ENCODE peak calls at places on chromosomes 6 and 20, in four cellular contexts. I is PC-3, D is body of pancreas, J is AG04450. G is an unnamed sample.

GRCh38 chr6:9896806-9897205 is 518.1 kb downstream of the TFAP2A start:
- DNase-seq in I (no peak), D (no peak), J (no peak), G (no peak)

GRCh38 chr6:30813623-30814136 is 69.3 kb upstream of the IER3 start:
- DNase-seq in I (peak), D (no peak), J (no peak), G (no peak)

GRCh38 chr20:50415516-50416268 is 94.5 kb upstream of the PTPN1 start:
- DNase-seq in I (peak), D (peak), J (no peak), G (no peak)

GRCh38 chr20:33694666-33695065 is 8.5 kb upstream of the E2F1 start:
- DNase-seq in I (no peak), D (no peak), J (no peak), G (no peak)

GRCh38 chr6:29011276-29011734 is 6.2 kb upstream of the ZNF311 start:
- DNase-seq in I (peak), D (peak), J (no peak), G (no peak)

GRCh38 chr6:34745277-34746103 is 11.8 kb upstream of the SNRPC start:
- DNase-seq in I (peak), D (peak), J (peak), G (peak)

GRCh38 chr20:2703716-2704475 is 11.3 kb downstream of the EBF4 start:
- DNase-seq in I (no peak), D (no peak), J (no peak), G (no peak)

GRCh38 chr20:49452011-49452482 is 30.4 kb downstream of the KCNB1 start:
- DNase-seq in I (peak), D (peak), J (no peak), G (no peak)

GRCh38 chr20:41155267-41155666 is 17.9 kb downstream of the PLCG1 start:
- DNase-seq in I (no peak), D (no peak), J (no peak), G (no peak)

GRCh38 chr6:63904844-63905243 is 269.2 kb downstream of the PHF3 start:
- DNase-seq in I (peak), D (no peak), J (no peak), G (peak)

GRCh38 chr20:56350842-56351241 is 7.9 kb upstream of the FAM210B start:
- DNase-seq in I (no peak), D (no peak), J (no peak), G (no peak)

GRCh38 chr20:48139262-48140041 is 354.2 kb upstream of the SULF2 start:
- DNase-seq in I (peak), D (no peak), J (no peak), G (peak)

GRCh38 chr20:61562897-61563504 is 310.9 kb downstream of the CDH4 start:
- DNase-seq in I (no peak), D (no peak), J (no peak), G (no peak)

GRCh38 chr6:105091140-105091829 is 88.5 kb downstream of the POPDC3 start:
- DNase-seq in I (no peak), D (no peak), J (no peak), G (no peak)

GRCh38 chr6:34671801-34672656 is 24.5 kb downstream of the ILRUN start:
- DNase-seq in I (peak), D (no peak), J (no peak), G (no peak)

GRCh38 chr20:36591854-36592641 is 13.5 kb upstream of the RAB5IF start:
- DNase-seq in I (peak), D (peak), J (no peak), G (no peak)

GRCh38 chr6:70413829-70414494 is 654 bp downstream of the FAM135A start:
- DNase-seq in I (peak), D (no peak), J (no peak), G (no peak)

GRCh38 chr20:50312682-50313187 is 122.1 kb downstream of the CEBPB start:
- DNase-seq in I (peak), D (peak), J (no peak), G (peak)

GRCh38 chr6:137866200-137866913 is 702 bp upstream of the TNFAIP3 start:
- DNase-seq in I (peak), D (no peak), J (no peak), G (no peak)

GRCh38 chr6:16547586-16547985 is 213.7 kb downstream of the ATXN1 start:
- DNase-seq in I (no peak), D (no peak), J (no peak), G (no peak)

GRCh38 chr6:149842331-149842730 is 21.8 kb downstream of the LRP11 start:
- DNase-seq in I (no peak), D (no peak), J (no peak), G (no peak)

GRCh38 chr20:7285918-7286556 is 518.6 kb downstream of the BMP2 start:
- DNase-seq in I (peak), D (peak), J (peak), G (peak)

GRCh38 chr6:11431455-11431937 is 106.1 kb upstream of the TMEM170B start:
- DNase-seq in I (no peak), D (no peak), J (no peak), G (no peak)

GRCh38 chr6:6746970-6747338 is 158.4 kb downstream of the LY86 start:
- DNase-seq in I (no peak), D (no peak), J (no peak), G (no peak)

GRCh38 chr6:6748001-6748400 is 159.5 kb downstream of the LY86 start:
- DNase-seq in I (no peak), D (no peak), J (no peak), G (no peak)

GRCh38 chr6:6746334-6746969 is 157.9 kb downstream of the LY86 start:
- DNase-seq in I (no peak), D (no peak), J (no peak), G (no peak)

GRCh38 chr6:6749791-6750434 is 161.4 kb downstream of the LY86 start:
- DNase-seq in I (peak), D (no peak), J (peak), G (no peak)

GRCh38 chr6:6747371-6747770 is 158.9 kb downstream of the LY86 start:
- DNase-seq in I (no peak), D (no peak), J (no peak), G (no peak)
- H3K4me3 ChIP-seq in I (no peak), D (no peak), J (no peak), G (no peak)

DNA sequence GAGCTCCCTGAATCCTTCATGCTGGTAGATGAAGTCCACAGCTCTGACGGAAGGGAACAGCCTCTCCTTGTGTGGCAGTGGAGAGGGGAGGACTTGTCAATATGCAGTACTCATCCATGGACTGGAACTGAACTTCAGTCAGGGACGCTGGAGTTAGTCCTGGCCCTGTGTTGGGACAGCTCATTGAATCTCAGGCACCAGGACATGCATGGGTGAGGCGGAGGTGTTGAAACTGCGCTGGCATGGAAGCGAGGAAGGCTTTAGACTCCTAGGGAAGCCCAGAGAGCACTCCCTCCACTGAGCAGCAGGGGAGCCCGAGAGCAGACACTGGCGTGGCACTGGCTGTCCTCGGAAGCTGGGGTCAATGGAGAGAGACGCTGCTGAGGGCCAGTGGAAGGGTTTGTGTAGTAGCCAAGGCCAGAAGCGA is 161.3 kb upstream of the GGTLC1 start:
- DNase-seq in I (peak), D (peak), J (no peak), G (no peak)
- TF ChIP-seq CTCF in I (peak), D (peak), J (peak), G (peak)

DNA sequence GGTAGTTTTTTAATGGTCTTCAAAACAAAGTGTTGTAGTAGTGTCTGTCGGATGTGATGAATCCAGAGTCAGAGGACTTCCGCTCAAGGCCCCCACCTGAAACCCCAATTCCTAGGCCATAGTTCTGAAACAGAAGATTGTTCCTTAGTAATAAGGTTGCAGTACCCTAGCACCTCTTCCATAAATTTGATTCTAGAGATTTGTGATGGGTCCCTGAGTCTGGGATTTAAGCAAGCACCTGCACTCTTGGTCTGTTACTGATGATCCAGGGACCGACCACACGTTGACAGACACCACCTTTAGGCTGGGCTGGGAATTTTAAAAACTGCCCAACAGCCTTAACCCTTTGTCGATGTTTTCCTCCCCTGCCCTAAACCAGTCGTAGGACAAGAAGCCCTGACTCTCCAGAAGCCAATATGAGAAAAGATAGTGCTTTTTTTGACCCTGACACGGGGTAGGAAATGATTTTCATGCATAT is 1.2 kb downstream of the KCTD20 start:
- DNase-seq in I (peak), D (no peak), J (no peak), G (no peak)
- H3K4me3 ChIP-seq in I (peak), D (peak), J (peak), G (peak)

GRCh38 chr6:68400396-68400795 is 234.7 kb upstream of the ADGRB3 start:
- DNase-seq in I (no peak), D (no peak), J (no peak), G (no peak)
- TF ChIP-seq CTCF in I (no peak), D (no peak), J (no peak), G (no peak)